ENCODE peak calls at places on chromosomes 6 and 20, in eight cellular contexts. V, O, N, G, J, K, I and P are unnamed samples.

GRCh38 chr20:49187330-49188100 is 619 bp downstream of the STAU1 start:
- DNase-seq in I (peak; percentile 66), J (no peak), N (no peak), V (peak; percentile 28), K (peak; percentile 28), G (peak; percentile 28), O (peak; percentile 58), P (peak; percentile 36)

GRCh38 chr20:20161611-20162010 is 109.3 kb downstream of the CFAP61 start:
- DNase-seq in V (no peak), K (no peak), O (no peak), J (no peak), N (no peak), I (no peak), G (no peak), P (no peak)

GRCh38 chr20:37976862-37977261 is 56.4 kb downstream of the TTI1 start:
- DNase-seq in J (no peak), O (peak; percentile 46), V (no peak), G (no peak), N (no peak), K (no peak), I (no peak), P (no peak)

GRCh38 chr20:22716824-22717351 is 132.5 kb upstream of the FOXA2 start:
- DNase-seq in V (no peak), O (no peak), J (peak; percentile 7), I (no peak), K (peak; percentile 46), N (no peak), G (no peak), P (no peak)

GRCh38 chr6:118382126-118382525 is 166.0 kb upstream of the PLN start:
- DNase-seq in N (no peak), I (no peak), K (no peak), O (no peak), V (no peak), J (no peak), G (no peak), P (no peak)

GRCh38 chr6:91020741-91021140 is 433.9 kb upstream of the MAP3K7 start:
- DNase-seq in G (no peak), N (no peak), K (no peak), O (no peak), V (no peak), J (no peak), I (no peak), P (no peak)

GRCh38 chr20:34396408-34396807 is 33.3 kb downstream of the ITCH start:
- DNase-seq in O (no peak), K (no peak), J (no peak), I (no peak), G (no peak), N (no peak), V (no peak), P (no peak)

GRCh38 chr20:17992224-17992637 is 23.4 kb downstream of the MGME1 start:
- DNase-seq in O (no peak), G (no peak), V (no peak), N (no peak), K (no peak), I (no peak), J (no peak), P (no peak)

GRCh38 chr20:36817496-36817895 is 43.9 kb upstream of the DSN1 start:
- DNase-seq in V (no peak), I (no peak), J (no peak), K (no peak), O (no peak), N (no peak), G (no peak), P (no peak)

GRCh38 chr20:36815454-36816091 is 42.0 kb upstream of the DSN1 start:
- DNase-seq in J (no peak), G (no peak), I (peak; percentile 77), V (no peak), O (peak; percentile 60), K (no peak), N (no peak), P (no peak)

GRCh38 chr20:36818185-36818584 is 44.6 kb upstream of the DSN1 start:
- DNase-seq in G (no peak), K (no peak), V (no peak), J (no peak), I (no peak), N (no peak), O (no peak), P (no peak)

GRCh38 chr20:36812601-36813000 is 39.0 kb upstream of the DSN1 start:
- DNase-seq in O (no peak), J (no peak), I (no peak), N (no peak), V (no peak), K (no peak), G (no peak), P (no peak)

DNA sequence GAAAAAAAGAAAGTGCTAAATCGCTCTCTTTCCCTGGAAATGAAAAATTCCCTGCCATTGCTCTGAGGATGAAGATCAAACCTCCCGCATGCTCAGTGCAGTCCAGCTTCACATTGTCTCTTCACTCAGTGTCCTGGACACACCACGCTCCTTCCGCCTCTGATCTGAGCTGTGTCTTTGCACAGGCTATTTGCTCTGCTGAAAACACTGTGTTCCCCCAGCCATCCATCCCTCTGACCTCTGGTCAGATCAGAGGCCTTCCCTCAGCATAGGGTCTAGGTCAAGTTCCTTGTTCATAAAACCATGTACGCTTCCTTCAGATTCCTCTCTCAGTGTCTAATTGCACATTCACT is 40.2 kb upstream of the DSN1 start:
- DNase-seq in K (no peak), J (no peak), I (no peak), V (no peak), N (no peak), G (no peak), O (no peak), P (no peak)
- H3K4me3 ChIP-seq in K (no peak overlapping the region), J (no peak overlapping the region), I (no peak overlapping the region), V (no peak overlapping the region), N (no peak overlapping the region), G (no peak overlapping the region), O (no peak overlapping the region), P (no peak overlapping the region)

GRCh38 chr6:155493026-155493693 is 37.5 kb upstream of the NOX3 start:
- DNase-seq in K (no peak), O (no peak), J (no peak), I (no peak), G (no peak), N (no peak), V (no peak), P (no peak)

GRCh38 chr6:155492061-155492735 is 36.6 kb upstream of the NOX3 start:
- DNase-seq in O (no peak), J (no peak), K (no peak), N (no peak), G (no peak), I (no peak), V (no peak), P (no peak)

GRCh38 chr6:155495011-155495768 is 39.6 kb upstream of the NOX3 start:
- DNase-seq in G (no peak), O (peak; percentile 74), K (no peak), I (peak; percentile 82), V (peak; percentile 84), J (peak; percentile 92), N (peak; percentile 81), P (peak; percentile 20)

GRCh38 chr6:155491421-155491820 is 35.8 kb upstream of the NOX3 start:
- DNase-seq in K (no peak), V (no peak), O (no peak), J (no peak), N (no peak), G (no peak), I (no peak), P (no peak)

GRCh38 chr6:155493694-155494143 is 38.1 kb upstream of the NOX3 start:
- DNase-seq in V (peak; percentile 68), K (peak; percentile 46), O (peak; percentile 39), N (peak; percentile 98), G (no peak), J (peak; percentile 100), I (no peak), P (peak; percentile 28)
- H3K27ac ChIP-seq in V (peak overlapping the region; percentile 82), K (peak overlapping the region; percentile 79), O (no peak overlapping the region), N (peak overlapping the region; percentile 90), G (no peak overlapping the region), J (no peak overlapping the region), I (no peak overlapping the region), P (peak overlapping the region; percentile 58)

DNA sequence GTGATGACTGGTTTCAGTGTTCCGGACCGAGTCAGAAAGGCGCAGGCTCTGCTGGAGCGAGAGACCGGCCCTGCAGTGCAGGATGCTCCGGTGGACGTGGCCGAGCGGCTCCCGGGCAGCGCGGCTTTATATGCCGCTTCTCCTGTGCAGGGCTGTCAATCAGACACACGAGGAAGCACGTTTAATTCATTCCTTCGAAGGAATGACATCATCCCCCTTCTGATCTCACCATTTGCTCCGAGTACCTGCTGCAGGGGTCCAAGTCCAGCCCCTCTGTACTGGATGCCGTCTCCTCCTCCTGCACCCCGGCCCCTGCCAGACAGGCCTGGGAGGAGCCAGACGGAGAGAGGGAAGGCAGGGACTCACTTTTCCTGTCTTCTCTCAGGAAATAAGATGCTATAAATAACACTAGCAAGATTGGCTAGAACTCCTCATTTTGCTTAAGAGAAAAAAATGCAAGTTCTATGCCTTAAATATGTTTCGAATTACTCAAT is at the start of gene THBS2:
- DNase-seq in N (peak; percentile 81), I (peak; percentile 65), K (no peak), J (peak; percentile 93), O (peak; percentile 56), G (no peak), V (peak; percentile 78), P (no peak)
- H3K4me3 ChIP-seq in N (peak within 1 kb of the TSS; percentile 77), I (peak within 1 kb of the TSS; percentile 8), K (peak within 1 kb of the TSS; percentile 39), J (peak within 1 kb of the TSS; percentile 68), O (peak within 1 kb of the TSS; percentile 54), G (no peak within 1 kb of the TSS), V (peak within 1 kb of the TSS; percentile 47), P (no peak within 1 kb of the TSS)

GRCh38 chr6:36196049-36196879 is at the start of gene BRPF3:
- DNase-seq in O (peak; percentile 81), K (peak; percentile 81), J (peak; percentile 67), N (peak; percentile 34), G (peak; percentile 83), I (peak; percentile 91), V (peak; percentile 86), P (peak; percentile 78)

GRCh38 chr6:36195471-36196048 is 984 bp upstream of the BRPF3 start:
- DNase-seq in V (no peak), O (no peak), G (no peak), K (no peak), J (no peak), I (no peak), N (no peak), P (no peak)

GRCh38 chr6:36197739-36198221 is 1.2 kb downstream of the BRPF3 start:
- DNase-seq in N (no peak), O (peak; percentile 6), G (no peak), I (no peak), V (no peak), J (no peak), K (no peak), P (no peak)

GRCh38 chr6:36198986-36199385 is 2.4 kb downstream of the BRPF3 start:
- DNase-seq in N (no peak), K (no peak), G (no peak), V (no peak), J (no peak), I (no peak), O (no peak), P (no peak)

GRCh38 chr6:36196880-36197548 is 470 bp downstream of the BRPF3 start:
- DNase-seq in K (peak; percentile 100), N (peak; percentile 96), V (peak; percentile 99), O (peak; percentile 100), G (peak; percentile 97), I (peak; percentile 100), J (peak; percentile 96), P (peak; percentile 100)
- H3K27ac ChIP-seq in K (peak overlapping the region; percentile 95), N (peak overlapping the region; percentile 52), V (peak overlapping the region; percentile 86), O (peak overlapping the region; percentile 80), G (peak overlapping the region; percentile 71), I (peak overlapping the region; percentile 90), J (peak overlapping the region; percentile 97), P (peak overlapping the region; percentile 85)